ENCODE peak calls at places on chromosomes 7 and 10, in seven cellular contexts. P, Q, U, T, Y, K and I are unnamed samples.

GRCh38 chr10:124245191-124245590 is 151.8 kb upstream of the CHST15 start:
- DNase-seq in P (no peak), Q (no peak), U (no peak), T (no peak), Y (no peak), K (no peak), I (no peak)

GRCh38 chr10:100114460-100114859 is 32.8 kb upstream of the CPN1 start:
- DNase-seq in P (no peak), Q (no peak), U (no peak), T (no peak), Y (no peak), K (no peak), I (no peak)

GRCh38 chr10:22271786-22272185 is 44.4 kb upstream of the COMMD3 start:
- DNase-seq in P (no peak), Q (peak), U (no peak), T (no peak), Y (no peak), K (no peak), I (no peak)

GRCh38 chr10:35487336-35488034 is 117.7 kb upstream of the GJD4 start:
- DNase-seq in P (no peak), Q (peak), U (no peak), T (no peak), Y (no peak), K (no peak), I (no peak)

GRCh38 chr10:72353963-72354355 is 760 bp downstream of the DNAJB12 start:
- DNase-seq in P (peak), Q (peak), U (peak), T (no peak), Y (peak), K (peak), I (no peak)

GRCh38 chr10:73920084-73920483 is 9.2 kb downstream of the PLAU start:
- DNase-seq in P (no peak), Q (peak), U (peak), T (no peak), Y (no peak), K (peak), I (peak)

GRCh38 chr7:150791746-150792452 is 8.3 kb downstream of the TMEM176B start:
- DNase-seq in P (no peak), Q (no peak), U (no peak), T (no peak), Y (no peak), K (peak), I (no peak)

GRCh38 chr7:20350518-20350951 is 19.8 kb downstream of the ITGB8 start:
- DNase-seq in P (peak), Q (no peak), U (peak), T (no peak), Y (peak), K (peak), I (no peak)

GRCh38 chr10:115945696-115946445 is 327.1 kb downstream of the GFRA1 start:
- DNase-seq in P (no peak), Q (no peak), U (no peak), T (no peak), Y (no peak), K (no peak), I (no peak)

GRCh38 chr10:71621783-71622526 is 97.6 kb downstream of the C10orf105 start:
- DNase-seq in P (peak), Q (peak), U (peak), T (peak), Y (peak), K (no peak), I (peak)

GRCh38 chr10:83542774-83543291 is 596.5 kb upstream of the GHITM start:
- DNase-seq in P (no peak), Q (no peak), U (no peak), T (no peak), Y (peak), K (no peak), I (no peak)

GRCh38 chr7:28998110-28998509 is 40.0 kb upstream of the TRIL start:
- DNase-seq in P (no peak), Q (no peak), U (no peak), T (no peak), Y (peak), K (no peak), I (no peak)

GRCh38 chr10:2244476-2244875 is 507.2 kb upstream of the ADARB2 start:
- DNase-seq in P (no peak), Q (no peak), U (no peak), T (no peak), Y (no peak), K (no peak), I (no peak)

GRCh38 chr10:63547628-63548356 is 26.6 kb downstream of the REEP3 start:
- DNase-seq in P (no peak), Q (peak), U (no peak), T (no peak), Y (no peak), K (peak), I (no peak)

GRCh38 chr10:13971586-13972475 is 358.9 kb downstream of the FRMD4A start:
- DNase-seq in P (no peak), Q (peak), U (peak), T (no peak), Y (no peak), K (no peak), I (no peak)

GRCh38 chr7:148915211-148915610 is 31.1 kb upstream of the EZH2 start:
- DNase-seq in P (no peak), Q (no peak), U (no peak), T (no peak), Y (no peak), K (no peak), I (no peak)

GRCh38 chr10:73906524-73907447 is 4.1 kb upstream of the PLAU start:
- DNase-seq in P (peak), Q (peak), U (peak), T (peak), Y (peak), K (no peak), I (peak)

GRCh38 chr7:98186452-98187137 is 24.6 kb upstream of the BHLHA15 start:
- DNase-seq in P (no peak), Q (peak), U (no peak), T (no peak), Y (no peak), K (no peak), I (peak)

GRCh38 chr10:6494934-6495592 is 85.0 kb downstream of the PRKCQ start:
- DNase-seq in P (no peak), Q (peak), U (no peak), T (no peak), Y (no peak), K (no peak), I (no peak)

GRCh38 chr10:31268616-31269303 is 50.3 kb upstream of the ZEB1 start:
- DNase-seq in P (no peak), Q (no peak), U (no peak), T (no peak), Y (no peak), K (no peak), I (no peak)

GRCh38 chr10:26048756-26049155 is 114.7 kb downstream of the MYO3A start:
- DNase-seq in P (peak), Q (no peak), U (no peak), T (no peak), Y (no peak), K (no peak), I (no peak)

GRCh38 chr7:102415685-102416225 is 17.6 kb upstream of the ORAI2 start:
- DNase-seq in P (no peak), Q (no peak), U (no peak), T (no peak), Y (no peak), K (peak), I (no peak)

GRCh38 chr10:23419657-23420319 is 19.1 kb upstream of the OTUD1 start:
- DNase-seq in P (no peak), Q (no peak), U (no peak), T (no peak), Y (no peak), K (no peak), I (no peak)

GRCh38 chr10:123149568-123150228 is 1.8 kb downstream of the HMX2 start:
- DNase-seq in P (peak), Q (peak), U (peak), T (no peak), Y (peak), K (peak), I (no peak)

GRCh38 chr10:33273295-33274002 is 61.0 kb downstream of the NRP1 start:
- DNase-seq in P (peak), Q (peak), U (peak), T (no peak), Y (peak), K (peak), I (peak)
- H3K4me3 ChIP-seq in P (no peak), Q (peak), U (no peak), T (no peak), Y (no peak), K (peak), I (peak)

DNA sequence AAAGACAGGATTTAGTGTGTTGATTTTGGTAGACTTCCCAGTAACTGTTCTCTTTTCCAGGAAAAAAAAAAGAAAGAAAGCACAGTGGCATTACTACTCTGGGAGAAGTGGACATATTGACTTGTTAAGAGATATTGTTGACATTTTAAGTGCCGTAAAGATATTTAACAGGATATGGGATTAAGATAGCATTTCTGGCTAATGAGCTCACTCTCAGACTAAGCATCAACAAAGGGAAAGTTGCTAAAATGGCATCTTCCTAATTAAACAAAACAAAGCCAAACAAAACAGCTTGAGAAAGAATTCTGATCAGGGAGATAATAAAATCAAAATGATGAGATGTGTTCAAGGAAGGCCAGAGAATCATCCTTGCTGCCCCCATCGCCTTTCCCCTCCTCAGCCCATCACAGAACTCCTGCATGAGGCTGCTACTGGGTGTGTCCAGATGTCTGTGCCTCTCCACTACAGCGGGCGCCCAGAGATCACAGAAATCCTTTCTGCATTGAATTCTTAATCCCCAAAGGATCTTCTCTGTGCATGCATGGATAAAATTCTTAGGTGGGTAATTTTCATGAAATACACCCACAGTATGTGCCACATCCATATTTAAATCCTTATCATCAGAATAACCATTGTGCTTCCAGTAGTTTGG is 270.5 kb downstream of the POU6F2 start:
- DNase-seq in P (no peak), Q (no peak), U (no peak), T (no peak), Y (no peak), K (no peak), I (no peak)
- TF ChIP-seq EZH2phosphoT487 in P (no peak), Q (no peak), U (no peak), T (no peak), Y (no peak), K (no peak), I (no peak)

DNA sequence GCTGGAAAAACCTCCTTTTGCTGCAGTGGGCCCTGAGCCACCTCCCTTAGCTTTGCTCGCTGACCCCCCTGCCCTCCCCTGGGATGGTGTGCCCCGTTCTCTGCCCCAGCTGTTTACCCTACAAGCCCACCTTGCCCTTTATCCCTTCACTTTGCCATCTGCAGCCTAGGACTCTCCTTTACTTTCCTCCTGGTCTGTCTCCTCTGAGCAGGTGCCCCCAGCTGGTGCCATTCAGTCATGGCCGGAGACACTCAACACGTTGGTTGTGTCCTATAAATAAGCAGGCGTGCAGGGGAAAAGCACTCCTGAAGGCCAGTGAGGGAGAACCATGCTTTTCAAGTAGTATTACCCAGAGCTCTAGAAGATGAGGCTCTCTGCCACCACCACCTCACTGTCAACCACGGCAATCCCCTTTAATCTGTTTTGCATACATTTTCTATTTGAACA is 6.1 kb downstream of the RASSF4 start:
- DNase-seq in P (no peak), Q (no peak), U (no peak), T (no peak), Y (no peak), K (no peak), I (no peak)
- H3K27ac ChIP-seq in P (peak), Q (no peak), U (peak), T (no peak), Y (no peak), K (no peak), I (no peak)

GRCh38 chr7:142503036-142503435 is 245.2 kb upstream of the PRSS58 start:
- DNase-seq in P (no peak), Q (no peak), U (no peak), T (no peak), Y (no peak), K (no peak), I (no peak)

GRCh38 chr7:142506601-142507000 is 242.7 kb upstream of the PRSS1 start:
- DNase-seq in P (no peak), Q (no peak), U (no peak), T (no peak), Y (no peak), K (no peak), I (no peak)

GRCh38 chr7:142511801-142512200 is 237.5 kb upstream of the PRSS1 start:
- DNase-seq in P (no peak), Q (no peak), U (no peak), T (no peak), Y (no peak), K (no peak), I (peak)

GRCh38 chr7:142508251-142508650 is 241.0 kb upstream of the PRSS1 start:
- DNase-seq in P (peak), Q (no peak), U (no peak), T (peak), Y (no peak), K (no peak), I (peak)

DNA sequence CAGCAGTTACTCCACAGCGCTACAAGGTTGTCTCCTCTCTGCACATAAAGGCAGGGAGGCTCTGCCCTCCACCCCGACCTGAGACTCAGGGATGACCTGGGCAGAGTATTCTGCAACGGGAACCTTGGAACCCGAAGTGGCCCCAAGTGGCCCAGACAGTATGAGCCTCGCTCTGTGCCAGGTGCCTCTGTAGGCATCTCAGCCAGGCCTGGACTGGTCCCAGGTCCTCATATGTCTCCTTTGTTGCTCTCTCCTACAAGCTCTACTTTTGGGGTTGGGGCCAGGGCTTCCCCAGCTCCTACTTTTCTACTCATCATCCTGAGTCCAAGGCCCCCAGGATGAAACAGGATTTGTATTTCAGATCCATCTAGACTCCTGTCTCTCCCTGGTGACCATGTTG is 241.5 kb upstream of the PRSS1 start:
- DNase-seq in P (no peak), Q (no peak), U (no peak), T (no peak), Y (no peak), K (no peak), I (no peak)
- H3K4me3 ChIP-seq in P (no peak), Q (no peak), U (no peak), T (no peak), Y (no peak), K (no peak), I (no peak)

GRCh38 chr7:44158873-44159631 is 17.9 kb upstream of the MYL7 start:
- DNase-seq in P (no peak), Q (no peak), U (no peak), T (no peak), Y (no peak), K (no peak), I (no peak)
- TF ChIP-seq EZH2phosphoT487 in P (no peak), Q (no peak), U (no peak), T (no peak), Y (no peak), K (no peak), I (no peak)

DNA sequence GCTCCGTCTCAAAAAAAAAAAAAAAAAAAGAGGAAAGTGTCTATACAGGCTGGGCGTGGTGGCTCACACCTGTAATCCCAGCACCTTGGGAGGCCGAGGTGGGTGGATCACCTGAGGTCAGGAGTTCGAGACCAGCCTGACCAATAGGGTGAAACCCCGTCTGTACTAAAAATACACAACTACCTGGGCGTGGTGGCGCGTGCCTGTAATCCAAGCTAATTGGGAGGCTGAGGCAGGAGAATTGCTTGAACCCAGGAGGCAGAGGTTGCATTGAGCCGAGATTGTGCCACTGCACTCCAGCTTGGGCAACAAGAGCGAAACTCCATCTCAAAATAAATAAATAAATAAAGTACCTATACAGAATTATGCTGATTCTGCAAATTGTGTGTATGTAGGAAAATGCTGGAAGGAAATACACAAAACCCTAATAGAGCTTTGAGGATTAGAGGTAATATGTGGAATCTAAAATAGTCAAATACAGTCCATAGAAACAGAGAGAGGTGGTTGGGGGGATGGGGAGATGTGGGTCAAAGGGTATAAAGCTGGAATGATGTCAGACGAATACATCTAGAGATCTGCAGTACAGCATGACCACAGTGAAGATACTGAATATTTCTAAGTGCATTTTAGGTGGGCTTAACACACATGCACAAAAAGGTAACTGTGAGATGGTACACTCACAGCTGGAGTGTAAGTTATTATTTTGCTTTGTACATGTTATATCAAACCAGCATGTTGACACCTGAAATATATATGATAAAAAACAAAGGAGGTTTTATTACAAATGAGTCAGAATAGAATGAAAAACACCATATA is 174.5 kb upstream of the KLF14 start:
- DNase-seq in P (no peak), Q (peak), U (no peak), T (no peak), Y (no peak), K (no peak), I (peak)
- H3K27ac ChIP-seq in P (no peak), Q (peak), U (no peak), T (peak), Y (no peak), K (no peak), I (peak)

DNA sequence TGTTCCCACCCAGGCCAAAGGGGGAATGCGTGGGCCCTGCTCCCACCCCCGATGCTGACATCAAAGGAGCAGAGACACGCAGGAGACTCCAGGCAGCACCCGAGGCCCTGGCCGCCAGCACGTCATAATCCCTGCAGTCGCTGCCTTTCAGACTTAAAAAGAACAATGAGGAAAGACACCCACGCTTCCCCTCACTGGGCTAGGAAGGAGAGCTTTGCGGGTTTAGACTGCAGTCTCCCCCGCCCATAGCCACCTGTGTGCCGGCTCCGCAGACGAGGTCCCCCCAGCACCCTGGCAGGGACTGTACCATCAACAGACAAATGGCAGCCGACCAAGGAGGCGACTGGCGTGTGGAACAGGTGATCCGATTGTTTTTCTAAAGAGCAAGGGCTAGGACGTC is 1.3 kb downstream of the GRB10 start:
- DNase-seq in P (no peak), Q (no peak), U (no peak), T (no peak), Y (peak), K (no peak), I (no peak)
- H3K4me3 ChIP-seq in P (no peak), Q (no peak), U (peak), T (no peak), Y (peak), K (no peak), I (peak)

GRCh38 chr10:120824864-120825263 is 26.3 kb upstream of the WDR11 start:
- DNase-seq in P (peak), Q (peak), U (peak), T (peak), Y (peak), K (peak), I (peak)
- TF ChIP-seq EZH2phosphoT487 in P (no peak), Q (no peak), U (no peak), T (no peak), Y (no peak), K (no peak), I (no peak)